ENCODE peak calls at places on chromosomes 13 and 19, in five cellular contexts. S, T, Y, A and P are unnamed samples.

GRCh38 chr13:50846861-50847475 is 3.5 kb upstream of the DLEU7 start:
- DNase-seq in S (no peak), T (no peak), Y (no peak), A (no peak), P (no peak)

GRCh38 chr19:35118268-35119026 is 2.8 kb downstream of the FXYD3 start:
- DNase-seq in S (no peak), T (no peak), Y (no peak), A (no peak), P (no peak)

GRCh38 chr19:6654347-6655310 is 15.3 kb downstream of the TNFSF14 start:
- DNase-seq in S (no peak), T (no peak), Y (no peak), A (no peak), P (peak; percentile 55)

GRCh38 chr19:37691881-37692504 is 27.6 kb downstream of the ZNF607 start:
- DNase-seq in S (peak; percentile 62), T (peak; percentile 84), Y (no peak), A (peak; percentile 36), P (peak; percentile 46)

GRCh38 chr13:37648604-37649003 is 50.0 kb upstream of the POSTN start:
- DNase-seq in S (no peak), T (no peak), Y (no peak), A (no peak), P (no peak)

GRCh38 chr19:17797397-17798201 is 2.7 kb downstream of the B3GNT3 start:
- DNase-seq in S (no peak), T (no peak), Y (no peak), A (no peak), P (no peak)

GRCh38 chr19:39308531-39309304 is 11.9 kb downstream of the LRFN1 start:
- DNase-seq in S (no peak), T (no peak), Y (no peak), A (no peak), P (no peak)

GRCh38 chr13:21849323-21849722 is 178.4 kb downstream of the FGF9 start:
- DNase-seq in S (no peak), T (peak; percentile 30), Y (peak; percentile 75), A (no peak), P (no peak)

GRCh38 chr19:4196587-4197148 is 14.2 kb downstream of the ANKRD24 start:
- DNase-seq in S (no peak), T (no peak), Y (no peak), A (no peak), P (no peak)

GRCh38 chr13:26605845-26606244 is 48.4 kb downstream of the WASF3 start:
- DNase-seq in S (no peak), T (no peak), Y (no peak), A (no peak), P (no peak)

GRCh38 chr19:17125728-17126677 is 50.4 kb downstream of the MYO9B start:
- DNase-seq in S (peak; percentile 72), T (peak; percentile 43), Y (no peak), A (peak; percentile 58), P (peak; percentile 77)

GRCh38 chr13:42048323-42048624 is 174 bp upstream of the DGKH start:
- DNase-seq in S (no peak), T (no peak), Y (no peak), A (no peak), P (no peak)

GRCh38 chr19:45762870-45763631 is 6.0 kb downstream of the SIX5 start:
- DNase-seq in S (no peak), T (no peak), Y (no peak), A (no peak), P (no peak)

GRCh38 chr13:59607780-59608233 is 555.9 kb downstream of the DIAPH3 start:
- DNase-seq in S (no peak), T (no peak), Y (no peak), A (no peak), P (no peak)

GRCh38 chr19:21519488-21519887 is 14.1 kb downstream of the ZNF429 start:
- DNase-seq in S (no peak), T (no peak), Y (no peak), A (no peak), P (no peak)

GRCh38 chr19:40229484-40229883 is 3.0 kb upstream of the CCNP start:
- DNase-seq in S (no peak), T (peak; percentile 67), Y (no peak), A (no peak), P (no peak)

GRCh38 chr13:32036762-32037161 is 5.2 kb downstream of the FRY start:
- DNase-seq in S (no peak), T (no peak), Y (peak; percentile 82), A (no peak), P (no peak)

GRCh38 chr19:53908106-53908932 is 759 bp upstream of the CACNG7 start:
- DNase-seq in S (peak; percentile 12), T (peak; percentile 81), Y (peak; percentile 41), A (no peak), P (peak; percentile 26)

GRCh38 chr19:1851581-1852293 is 3.5 kb upstream of the REXO1 start:
- DNase-seq in S (peak; percentile 49), T (no peak), Y (no peak), A (peak; percentile 65), P (no peak)

GRCh38 chr13:28138756-28139470 is 568 bp downstream of the PAN3 start:
- DNase-seq in S (peak; percentile 78), T (peak; percentile 81), Y (peak; percentile 72), A (peak; percentile 81), P (peak; percentile 77)

GRCh38 chr19:29042450-29042849 is 170.5 kb downstream of the UQCRFS1 start:
- DNase-seq in S (no peak), T (no peak), Y (no peak), A (no peak), P (no peak)

GRCh38 chr13:34758628-34759027 is 183.4 kb upstream of the NBEA start:
- DNase-seq in S (no peak), T (no peak), Y (no peak), A (no peak), P (no peak)

GRCh38 chr13:110509971-110510786 is 51.3 kb downstream of the RAB20 start:
- DNase-seq in S (no peak), T (peak; percentile 37), Y (no peak), A (no peak), P (no peak)

GRCh38 chr19:39765091-39766076 is 13.3 kb upstream of the LEUTX start:
- DNase-seq in S (no peak), T (peak; percentile 24), Y (peak; percentile 29), A (peak; percentile 16), P (no peak)

GRCh38 chr13:65456150-65456912 is 1773.8 kb downstream of the PCDH9 start:
- DNase-seq in S (no peak), T (no peak), Y (peak; percentile 64), A (no peak), P (no peak)

GRCh38 chr19:4542896-4543351 is 3.1 kb upstream of the LRG1 start:
- DNase-seq in S (no peak), T (no peak), Y (no peak), A (no peak), P (no peak)

GRCh38 chr19:10855879-10856522 is 7.8 kb downstream of the C19orf38 start:
- DNase-seq in S (no peak), T (no peak), Y (no peak), A (no peak), P (no peak)

GRCh38 chr19:54207908-54208783 is 7.5 kb downstream of the RPS9 start:
- DNase-seq in S (no peak), T (no peak), Y (no peak), A (no peak), P (no peak)

GRCh38 chr13:98541701-98542203 is 35.2 kb downstream of the STK24 start:
- DNase-seq in S (no peak), T (no peak), Y (no peak), A (no peak), P (no peak)

GRCh38 chr19:36973844-36974195 is 57.7 kb downstream of the ZNF568 start:
- DNase-seq in S (no peak), T (peak; percentile 8), Y (no peak), A (no peak), P (no peak)

GRCh38 chr19:2574971-2575630 is 99.2 kb downstream of the GADD45B start:
- DNase-seq in S (no peak), T (no peak), Y (no peak), A (no peak), P (no peak)

GRCh38 chr19:51354742-51355148 is 11.4 kb downstream of the ETFB start:
- DNase-seq in S (peak; percentile 12), T (no peak), Y (no peak), A (no peak), P (no peak)

GRCh38 chr19:48512504-48513288 is 1.1 kb upstream of the LMTK3 start:
- DNase-seq in S (no peak), T (no peak), Y (no peak), A (no peak), P (no peak)

GRCh38 chr13:68490594-68490993 is 1260.5 kb upstream of the PCDH9 start:
- DNase-seq in S (no peak), T (no peak), Y (no peak), A (no peak), P (no peak)

GRCh38 chr19:45448887-45449299 is 18.9 kb upstream of the FOSB start:
- DNase-seq in S (peak; percentile 11), T (no peak), Y (no peak), A (no peak), P (no peak)

GRCh38 chr19:38711726-38712153 is 32.5 kb downstream of the CAPN12 start:
- DNase-seq in S (no peak), T (peak; percentile 96), Y (no peak), A (no peak), P (no peak)

GRCh38 chr19:6536138-6536671 is 5.4 kb downstream of the TNFSF9 start:
- DNase-seq in S (peak; percentile 74), T (peak; percentile 60), Y (no peak), A (peak; percentile 58), P (peak; percentile 83)

GRCh38 chr19:23971598-23971997 is 56.9 kb downstream of the ZNF726 start:
- DNase-seq in S (no peak), T (no peak), Y (no peak), A (no peak), P (no peak)